ENCODE peak calls at places on chromosomes 12 and 14, in ten cellular contexts. One of them, this sample, is unnamed.

GRCh38 chr12:57605308-57606015 is 838 bp downstream of the DTX3 start:
- DNase-seq in stimulated activated CD4-positive, alpha-beta T cell treated with anti-CD3 and anti-CD28 coated beads, Interleukin-4, amount 100 ng/mL, for 24 hours: no peak
- DNase-seq in EL: peak
- DNase-seq in NB4: no peak
- DNase-seq in activated CD8-positive, alpha-beta memory T cell treated with anti-CD3 and anti-CD28 coated beads for 48 hours: no peak
- DNase-seq in nucleus accumbens: peak
- DNase-seq in sciatic nerve: no peak
- DNase-seq in NCI-H1417 treated with DMSO at 0.1 percent for 48 hours: no peak
- DNase-seq in GDM1: no peak
- DNase-seq in AG08396: no peak
- DNase-seq in this sample: no peak

GRCh38 chr14:23621204-23621931 is 14.8 kb upstream of the DHRS2 start:
- DNase-seq in GDM1: no peak
- DNase-seq in activated CD8-positive, alpha-beta memory T cell treated with anti-CD3 and anti-CD28 coated beads for 48 hours: no peak
- DNase-seq in stimulated activated CD4-positive, alpha-beta T cell treated with anti-CD3 and anti-CD28 coated beads, Interleukin-4, amount 100 ng/mL, for 24 hours: no peak
- DNase-seq in NCI-H1417 treated with DMSO at 0.1 percent for 48 hours: no peak
- DNase-seq in nucleus accumbens: no peak
- DNase-seq in EL: no peak
- DNase-seq in AG08396: no peak
- DNase-seq in NB4: no peak
- DNase-seq in sciatic nerve: no peak
- DNase-seq in this sample: no peak

GRCh38 chr12:14185441-14186192 is 179.9 kb upstream of the ATF7IP start:
- DNase-seq in GDM1: no peak
- DNase-seq in stimulated activated CD4-positive, alpha-beta T cell treated with anti-CD3 and anti-CD28 coated beads, Interleukin-4, amount 100 ng/mL, for 24 hours: peak
- DNase-seq in NCI-H1417 treated with DMSO at 0.1 percent for 48 hours: peak
- DNase-seq in EL: peak
- DNase-seq in nucleus accumbens: peak
- DNase-seq in sciatic nerve: no peak
- DNase-seq in NB4: peak
- DNase-seq in activated CD8-positive, alpha-beta memory T cell treated with anti-CD3 and anti-CD28 coated beads for 48 hours: no peak
- DNase-seq in AG08396: peak
- DNase-seq in this sample: peak

GRCh38 chr12:104435175-104435574 is 21.6 kb upstream of the CHST11 start:
- DNase-seq in activated CD8-positive, alpha-beta memory T cell treated with anti-CD3 and anti-CD28 coated beads for 48 hours: no peak
- DNase-seq in EL: no peak
- DNase-seq in AG08396: no peak
- DNase-seq in NCI-H1417 treated with DMSO at 0.1 percent for 48 hours: no peak
- DNase-seq in GDM1: no peak
- DNase-seq in sciatic nerve: no peak
- DNase-seq in NB4: no peak
- DNase-seq in nucleus accumbens: no peak
- DNase-seq in stimulated activated CD4-positive, alpha-beta T cell treated with anti-CD3 and anti-CD28 coated beads, Interleukin-4, amount 100 ng/mL, for 24 hours: no peak
- DNase-seq in this sample: no peak

GRCh38 chr14:61620130-61620946 is 75.0 kb upstream of the HIF1A start:
- DNase-seq in stimulated activated CD4-positive, alpha-beta T cell treated with anti-CD3 and anti-CD28 coated beads, Interleukin-4, amount 100 ng/mL, for 24 hours: peak
- DNase-seq in activated CD8-positive, alpha-beta memory T cell treated with anti-CD3 and anti-CD28 coated beads for 48 hours: no peak
- DNase-seq in AG08396: no peak
- DNase-seq in EL: peak
- DNase-seq in GDM1: no peak
- DNase-seq in NCI-H1417 treated with DMSO at 0.1 percent for 48 hours: no peak
- DNase-seq in sciatic nerve: no peak
- DNase-seq in nucleus accumbens: no peak
- DNase-seq in NB4: no peak
- DNase-seq in this sample: peak

GRCh38 chr12:50052964-50053363 is 4.4 kb upstream of the ASIC1 start:
- DNase-seq in AG08396: no peak
- DNase-seq in activated CD8-positive, alpha-beta memory T cell treated with anti-CD3 and anti-CD28 coated beads for 48 hours: no peak
- DNase-seq in EL: no peak
- DNase-seq in NB4: no peak
- DNase-seq in sciatic nerve: no peak
- DNase-seq in GDM1: no peak
- DNase-seq in nucleus accumbens: no peak
- DNase-seq in stimulated activated CD4-positive, alpha-beta T cell treated with anti-CD3 and anti-CD28 coated beads, Interleukin-4, amount 100 ng/mL, for 24 hours: no peak
- DNase-seq in NCI-H1417 treated with DMSO at 0.1 percent for 48 hours: no peak
- DNase-seq in this sample: no peak

GRCh38 chr12:38648813-38649212 is 256.6 kb downstream of the CPNE8 start:
- DNase-seq in EL: no peak
- DNase-seq in activated CD8-positive, alpha-beta memory T cell treated with anti-CD3 and anti-CD28 coated beads for 48 hours: no peak
- DNase-seq in GDM1: no peak
- DNase-seq in nucleus accumbens: no peak
- DNase-seq in NCI-H1417 treated with DMSO at 0.1 percent for 48 hours: no peak
- DNase-seq in sciatic nerve: no peak
- DNase-seq in AG08396: no peak
- DNase-seq in NB4: no peak
- DNase-seq in stimulated activated CD4-positive, alpha-beta T cell treated with anti-CD3 and anti-CD28 coated beads, Interleukin-4, amount 100 ng/mL, for 24 hours: no peak
- DNase-seq in this sample: no peak

GRCh38 chr12:91040356-91040755 is 17.5 kb downstream of the KERA start:
- DNase-seq in EL: peak
- DNase-seq in stimulated activated CD4-positive, alpha-beta T cell treated with anti-CD3 and anti-CD28 coated beads, Interleukin-4, amount 100 ng/mL, for 24 hours: no peak
- DNase-seq in NCI-H1417 treated with DMSO at 0.1 percent for 48 hours: no peak
- DNase-seq in GDM1: no peak
- DNase-seq in sciatic nerve: no peak
- DNase-seq in NB4: no peak
- DNase-seq in activated CD8-positive, alpha-beta memory T cell treated with anti-CD3 and anti-CD28 coated beads for 48 hours: no peak
- DNase-seq in AG08396: peak
- DNase-seq in nucleus accumbens: no peak
- DNase-seq in this sample: no peak

GRCh38 chr14:57293851-57294837 is 25.4 kb downstream of the AP5M1 start:
- DNase-seq in activated CD8-positive, alpha-beta memory T cell treated with anti-CD3 and anti-CD28 coated beads for 48 hours: no peak
- DNase-seq in stimulated activated CD4-positive, alpha-beta T cell treated with anti-CD3 and anti-CD28 coated beads, Interleukin-4, amount 100 ng/mL, for 24 hours: no peak
- DNase-seq in nucleus accumbens: no peak
- DNase-seq in EL: peak
- DNase-seq in sciatic nerve: no peak
- DNase-seq in GDM1: no peak
- DNase-seq in NCI-H1417 treated with DMSO at 0.1 percent for 48 hours: no peak
- DNase-seq in AG08396: no peak
- DNase-seq in NB4: no peak
- DNase-seq in this sample: no peak

GRCh38 chr12:1855241-1855640 is 34.9 kb downstream of the LRTM2 start:
- DNase-seq in stimulated activated CD4-positive, alpha-beta T cell treated with anti-CD3 and anti-CD28 coated beads, Interleukin-4, amount 100 ng/mL, for 24 hours: no peak
- DNase-seq in NB4: no peak
- DNase-seq in GDM1: no peak
- DNase-seq in NCI-H1417 treated with DMSO at 0.1 percent for 48 hours: no peak
- DNase-seq in activated CD8-positive, alpha-beta memory T cell treated with anti-CD3 and anti-CD28 coated beads for 48 hours: no peak
- DNase-seq in nucleus accumbens: no peak
- DNase-seq in EL: no peak
- DNase-seq in sciatic nerve: no peak
- DNase-seq in AG08396: no peak
- DNase-seq in this sample: no peak

GRCh38 chr12:64796205-64796845 is 28.1 kb upstream of the TBC1D30 start:
- DNase-seq in EL: peak
- DNase-seq in NCI-H1417 treated with DMSO at 0.1 percent for 48 hours: peak
- DNase-seq in NB4: peak
- DNase-seq in sciatic nerve: peak
- DNase-seq in activated CD8-positive, alpha-beta memory T cell treated with anti-CD3 and anti-CD28 coated beads for 48 hours: no peak
- DNase-seq in AG08396: peak
- DNase-seq in GDM1: peak
- DNase-seq in nucleus accumbens: peak
- DNase-seq in stimulated activated CD4-positive, alpha-beta T cell treated with anti-CD3 and anti-CD28 coated beads, Interleukin-4, amount 100 ng/mL, for 24 hours: peak
- DNase-seq in this sample: peak

GRCh38 chr12:2841056-2841455 is 6.2 kb upstream of the NRIP2 start:
- DNase-seq in EL: no peak
- DNase-seq in activated CD8-positive, alpha-beta memory T cell treated with anti-CD3 and anti-CD28 coated beads for 48 hours: no peak
- DNase-seq in nucleus accumbens: peak
- DNase-seq in GDM1: no peak
- DNase-seq in AG08396: no peak
- DNase-seq in NCI-H1417 treated with DMSO at 0.1 percent for 48 hours: no peak
- DNase-seq in stimulated activated CD4-positive, alpha-beta T cell treated with anti-CD3 and anti-CD28 coated beads, Interleukin-4, amount 100 ng/mL, for 24 hours: no peak
- DNase-seq in sciatic nerve: no peak
- DNase-seq in NB4: no peak
- DNase-seq in this sample: no peak

GRCh38 chr12:116123511-116124258 is 153.8 kb downstream of the MED13L start:
- DNase-seq in activated CD8-positive, alpha-beta memory T cell treated with anti-CD3 and anti-CD28 coated beads for 48 hours: no peak
- DNase-seq in AG08396: no peak
- DNase-seq in NCI-H1417 treated with DMSO at 0.1 percent for 48 hours: peak
- DNase-seq in sciatic nerve: no peak
- DNase-seq in GDM1: no peak
- DNase-seq in EL: peak
- DNase-seq in stimulated activated CD4-positive, alpha-beta T cell treated with anti-CD3 and anti-CD28 coated beads, Interleukin-4, amount 100 ng/mL, for 24 hours: peak
- DNase-seq in NB4: peak
- DNase-seq in nucleus accumbens: peak
- DNase-seq in this sample: no peak

GRCh38 chr12:74910831-74911230 is 298.8 kb downstream of the KCNC2 start:
- DNase-seq in activated CD8-positive, alpha-beta memory T cell treated with anti-CD3 and anti-CD28 coated beads for 48 hours: no peak
- DNase-seq in GDM1: no peak
- DNase-seq in NB4: no peak
- DNase-seq in EL: no peak
- DNase-seq in stimulated activated CD4-positive, alpha-beta T cell treated with anti-CD3 and anti-CD28 coated beads, Interleukin-4, amount 100 ng/mL, for 24 hours: no peak
- DNase-seq in nucleus accumbens: no peak
- DNase-seq in sciatic nerve: no peak
- DNase-seq in NCI-H1417 treated with DMSO at 0.1 percent for 48 hours: no peak
- DNase-seq in AG08396: no peak
- DNase-seq in this sample: no peak

GRCh38 chr14:93055651-93056115 is 60.0 kb downstream of the ITPK1 start:
- DNase-seq in sciatic nerve: no peak
- DNase-seq in activated CD8-positive, alpha-beta memory T cell treated with anti-CD3 and anti-CD28 coated beads for 48 hours: no peak
- DNase-seq in AG08396: no peak
- DNase-seq in NCI-H1417 treated with DMSO at 0.1 percent for 48 hours: no peak
- DNase-seq in EL: no peak
- DNase-seq in stimulated activated CD4-positive, alpha-beta T cell treated with anti-CD3 and anti-CD28 coated beads, Interleukin-4, amount 100 ng/mL, for 24 hours: no peak
- DNase-seq in nucleus accumbens: no peak
- DNase-seq in GDM1: no peak
- DNase-seq in NB4: no peak
- DNase-seq in this sample: no peak

GRCh38 chr12:130658561-130658960 is 57.5 kb downstream of the RIMBP2 start:
- DNase-seq in EL: no peak
- DNase-seq in GDM1: no peak
- DNase-seq in activated CD8-positive, alpha-beta memory T cell treated with anti-CD3 and anti-CD28 coated beads for 48 hours: no peak
- DNase-seq in NCI-H1417 treated with DMSO at 0.1 percent for 48 hours: no peak
- DNase-seq in sciatic nerve: no peak
- DNase-seq in NB4: no peak
- DNase-seq in AG08396: no peak
- DNase-seq in nucleus accumbens: no peak
- DNase-seq in stimulated activated CD4-positive, alpha-beta T cell treated with anti-CD3 and anti-CD28 coated beads, Interleukin-4, amount 100 ng/mL, for 24 hours: no peak
- DNase-seq in this sample: no peak

GRCh38 chr12:4201333-4202105 is 72.0 kb upstream of the CCND2 start:
- DNase-seq in activated CD8-positive, alpha-beta memory T cell treated with anti-CD3 and anti-CD28 coated beads for 48 hours: no peak
- DNase-seq in stimulated activated CD4-positive, alpha-beta T cell treated with anti-CD3 and anti-CD28 coated beads, Interleukin-4, amount 100 ng/mL, for 24 hours: no peak
- DNase-seq in GDM1: no peak
- DNase-seq in EL: no peak
- DNase-seq in AG08396: no peak
- DNase-seq in sciatic nerve: no peak
- DNase-seq in NCI-H1417 treated with DMSO at 0.1 percent for 48 hours: no peak
- DNase-seq in nucleus accumbens: no peak
- DNase-seq in NB4: no peak
- DNase-seq in this sample: no peak

GRCh38 chr12:124581792-124582424 is 14.5 kb upstream of the NCOR2 start:
- DNase-seq in NCI-H1417 treated with DMSO at 0.1 percent for 48 hours: no peak
- DNase-seq in GDM1: peak
- DNase-seq in NB4: no peak
- DNase-seq in activated CD8-positive, alpha-beta memory T cell treated with anti-CD3 and anti-CD28 coated beads for 48 hours: no peak
- DNase-seq in stimulated activated CD4-positive, alpha-beta T cell treated with anti-CD3 and anti-CD28 coated beads, Interleukin-4, amount 100 ng/mL, for 24 hours: no peak
- DNase-seq in sciatic nerve: no peak
- DNase-seq in AG08396: no peak
- DNase-seq in EL: no peak
- DNase-seq in nucleus accumbens: no peak
- DNase-seq in this sample: no peak

GRCh38 chr12:96034631-96035282 is 630 bp downstream of the LTA4H start:
- DNase-seq in GDM1: no peak
- DNase-seq in AG08396: peak
- DNase-seq in NB4: peak
- DNase-seq in nucleus accumbens: peak
- DNase-seq in activated CD8-positive, alpha-beta memory T cell treated with anti-CD3 and anti-CD28 coated beads for 48 hours: no peak
- DNase-seq in stimulated activated CD4-positive, alpha-beta T cell treated with anti-CD3 and anti-CD28 coated beads, Interleukin-4, amount 100 ng/mL, for 24 hours: no peak
- DNase-seq in NCI-H1417 treated with DMSO at 0.1 percent for 48 hours: no peak
- DNase-seq in sciatic nerve: peak
- DNase-seq in EL: peak
- DNase-seq in this sample: peak

GRCh38 chr12:117580718-117581062 is 219.3 kb upstream of the NOS1 start:
- DNase-seq in sciatic nerve: peak
- DNase-seq in AG08396: no peak
- DNase-seq in activated CD8-positive, alpha-beta memory T cell treated with anti-CD3 and anti-CD28 coated beads for 48 hours: no peak
- DNase-seq in NCI-H1417 treated with DMSO at 0.1 percent for 48 hours: no peak
- DNase-seq in stimulated activated CD4-positive, alpha-beta T cell treated with anti-CD3 and anti-CD28 coated beads, Interleukin-4, amount 100 ng/mL, for 24 hours: no peak
- DNase-seq in EL: peak
- DNase-seq in GDM1: no peak
- DNase-seq in NB4: peak
- DNase-seq in nucleus accumbens: peak
- DNase-seq in this sample: no peak

GRCh38 chr14:52112336-52113018 is 43.6 kb upstream of the NID2 start:
- DNase-seq in GDM1: no peak
- DNase-seq in stimulated activated CD4-positive, alpha-beta T cell treated with anti-CD3 and anti-CD28 coated beads, Interleukin-4, amount 100 ng/mL, for 24 hours: no peak
- DNase-seq in activated CD8-positive, alpha-beta memory T cell treated with anti-CD3 and anti-CD28 coated beads for 48 hours: no peak
- DNase-seq in EL: peak
- DNase-seq in nucleus accumbens: no peak
- DNase-seq in NCI-H1417 treated with DMSO at 0.1 percent for 48 hours: no peak
- DNase-seq in NB4: no peak
- DNase-seq in AG08396: no peak
- DNase-seq in sciatic nerve: no peak
- DNase-seq in this sample: no peak

GRCh38 chr12:112418248-112418595 is 525 bp upstream of the PTPN11 start:
- DNase-seq in nucleus accumbens: no peak
- DNase-seq in EL: no peak
- DNase-seq in sciatic nerve: no peak
- DNase-seq in stimulated activated CD4-positive, alpha-beta T cell treated with anti-CD3 and anti-CD28 coated beads, Interleukin-4, amount 100 ng/mL, for 24 hours: no peak
- DNase-seq in GDM1: no peak
- DNase-seq in NB4: no peak
- DNase-seq in NCI-H1417 treated with DMSO at 0.1 percent for 48 hours: no peak
- DNase-seq in AG08396: no peak
- DNase-seq in activated CD8-positive, alpha-beta memory T cell treated with anti-CD3 and anti-CD28 coated beads for 48 hours: no peak
- DNase-seq in this sample: no peak

GRCh38 chr12:76726626-76727025 is 37.3 kb upstream of the ZDHHC17 start:
- DNase-seq in NB4: no peak
- DNase-seq in EL: no peak
- DNase-seq in GDM1: no peak
- DNase-seq in nucleus accumbens: no peak
- DNase-seq in activated CD8-positive, alpha-beta memory T cell treated with anti-CD3 and anti-CD28 coated beads for 48 hours: no peak
- DNase-seq in stimulated activated CD4-positive, alpha-beta T cell treated with anti-CD3 and anti-CD28 coated beads, Interleukin-4, amount 100 ng/mL, for 24 hours: no peak
- DNase-seq in sciatic nerve: no peak
- DNase-seq in NCI-H1417 treated with DMSO at 0.1 percent for 48 hours: no peak
- DNase-seq in AG08396: no peak
- DNase-seq in this sample: no peak

GRCh38 chr12:131108171-131108955 is 154.7 kb downstream of the ADGRD1 start:
- DNase-seq in activated CD8-positive, alpha-beta memory T cell treated with anti-CD3 and anti-CD28 coated beads for 48 hours: no peak
- DNase-seq in nucleus accumbens: no peak
- DNase-seq in NCI-H1417 treated with DMSO at 0.1 percent for 48 hours: no peak
- DNase-seq in AG08396: no peak
- DNase-seq in sciatic nerve: peak
- DNase-seq in GDM1: no peak
- DNase-seq in stimulated activated CD4-positive, alpha-beta T cell treated with anti-CD3 and anti-CD28 coated beads, Interleukin-4, amount 100 ng/mL, for 24 hours: no peak
- DNase-seq in NB4: no peak
- DNase-seq in EL: no peak
- DNase-seq in this sample: no peak

GRCh38 chr12:131636940-131637750 is 73.7 kb upstream of the SFSWAP start:
- DNase-seq in AG08396: no peak
- DNase-seq in EL: no peak
- DNase-seq in NB4: no peak
- DNase-seq in sciatic nerve: no peak
- DNase-seq in stimulated activated CD4-positive, alpha-beta T cell treated with anti-CD3 and anti-CD28 coated beads, Interleukin-4, amount 100 ng/mL, for 24 hours: no peak
- DNase-seq in nucleus accumbens: no peak
- DNase-seq in NCI-H1417 treated with DMSO at 0.1 percent for 48 hours: no peak
- DNase-seq in activated CD8-positive, alpha-beta memory T cell treated with anti-CD3 and anti-CD28 coated beads for 48 hours: no peak
- DNase-seq in GDM1: no peak
- DNase-seq in this sample: no peak

GRCh38 chr14:99158150-99158549 is 113.8 kb downstream of the BCL11B start:
- DNase-seq in EL: no peak
- DNase-seq in nucleus accumbens: no peak
- DNase-seq in stimulated activated CD4-positive, alpha-beta T cell treated with anti-CD3 and anti-CD28 coated beads, Interleukin-4, amount 100 ng/mL, for 24 hours: no peak
- DNase-seq in GDM1: no peak
- DNase-seq in sciatic nerve: no peak
- DNase-seq in NB4: no peak
- DNase-seq in AG08396: no peak
- DNase-seq in activated CD8-positive, alpha-beta memory T cell treated with anti-CD3 and anti-CD28 coated beads for 48 hours: no peak
- DNase-seq in NCI-H1417 treated with DMSO at 0.1 percent for 48 hours: no peak
- DNase-seq in this sample: no peak

This sample was measured in HTR-8/SVneo.